ENCODE peak calls at places on chromosomes 3 and 15, in eight cellular contexts. E is activated naive CD4-positive, alpha-beta T cell treated with anti-CD3 and anti-CD28 coated beads, Interleukin-2, amount 50 U/mL, for 16 hours; I is nephron progenitor cell; B is activated CD8-positive, alpha-beta memory T cell treated with anti-CD3 and anti-CD28 coated beads for 24 hours; G is omental fat pad; U is NCI-H1092; S is kidney glomerular epithelial cell; N is cardiac septum. V is an unnamed sample.

GRCh38 chr3:66501483-66502266 is 853 bp upstream of the LRIG1 start:
- DNase-seq in N (no peak), U (no peak), S (no peak), E (no peak), B (no peak), G (no peak), I (no peak), V (no peak)

GRCh38 chr15:72319360-72319984 is 485 bp downstream of the CELF6 start:
- DNase-seq in I (peak), U (no peak), S (peak), B (peak), E (peak), N (peak), G (peak), V (peak)

GRCh38 chr3:99505646-99506269 is 132.6 kb upstream of the COL8A1 start:
- DNase-seq in S (no peak), N (no peak), E (no peak), U (no peak), I (no peak), B (no peak), G (no peak), V (no peak)

GRCh38 chr15:38254065-38254883 is 1.6 kb downstream of the SPRED1 start:
- DNase-seq in S (peak), N (no peak), B (no peak), E (no peak), U (no peak), I (peak), G (no peak), V (no peak)

GRCh38 chr3:59749291-59749690 is 699.5 kb upstream of the CFAP20DC start:
- DNase-seq in B (no peak), S (no peak), N (no peak), G (no peak), U (no peak), E (no peak), I (no peak), V (no peak)

GRCh38 chr3:102466001-102466400 is 31.2 kb downstream of the ZPLD1 start:
- DNase-seq in E (no peak), I (no peak), U (no peak), N (no peak), G (no peak), S (no peak), B (no peak), V (no peak)

GRCh38 chr15:96349034-96349932 is 18.8 kb downstream of the NR2F2 start:
- DNase-seq in S (no peak), E (no peak), U (no peak), I (no peak), B (no peak), G (no peak), N (no peak), V (no peak)

GRCh38 chr3:105473521-105474223 is 107.0 kb downstream of the ALCAM start:
- DNase-seq in B (no peak), S (peak), G (no peak), U (no peak), I (no peak), N (no peak), E (no peak), V (no peak)

GRCh38 chr3:30448946-30449686 is 157.3 kb upstream of the TGFBR2 start:
- DNase-seq in E (no peak), B (no peak), U (no peak), G (no peak), I (no peak), N (no peak), S (no peak), V (no peak)

GRCh38 chr15:92294759-92295158 is 98.9 kb upstream of the ST8SIA2 start:
- DNase-seq in E (no peak), B (no peak), S (no peak), G (no peak), U (no peak), N (no peak), I (no peak), V (no peak)

GRCh38 chr3:160152638-160153037 is 72.6 kb upstream of the C3orf80 start:
- DNase-seq in U (no peak), I (no peak), S (no peak), E (no peak), G (no peak), B (no peak), N (no peak), V (no peak)

GRCh38 chr15:27815035-27815434 is 284.1 kb downstream of the OCA2 start:
- DNase-seq in U (no peak), N (no peak), B (no peak), E (no peak), G (no peak), I (no peak), S (no peak), V (no peak)

GRCh38 chr3:58563386-58564035 is 13.7 kb downstream of the FAM107A start:
- DNase-seq in S (peak), E (no peak), G (no peak), B (no peak), I (no peak), N (peak), U (no peak), V (no peak)

GRCh38 chr15:60087561-60087960 is 83.5 kb downstream of the FOXB1 start:
- DNase-seq in S (no peak), N (no peak), G (no peak), I (no peak), E (no peak), U (no peak), B (no peak), V (no peak)

GRCh38 chr3:56801597-56802410 is at the start of gene ARHGEF3:
- DNase-seq in N (peak), E (peak), U (peak), B (peak), I (peak), G (peak), S (peak), V (peak)

GRCh38 chr3:45506084-45506483 is 88.5 kb upstream of the LIMD1 start:
- DNase-seq in E (no peak), N (no peak), S (no peak), U (no peak), G (no peak), B (no peak), I (no peak), V (no peak)

GRCh38 chr15:99092554-99093172 is 12.2 kb upstream of the SYNM start:
- DNase-seq in I (no peak), G (no peak), N (no peak), U (no peak), S (no peak), E (no peak), B (peak), V (no peak)

GRCh38 chr3:60104045-60104444 is 1054.2 kb upstream of the CFAP20DC start:
- DNase-seq in E (no peak), N (no peak), I (no peak), G (no peak), S (no peak), B (no peak), U (no peak), V (no peak)

GRCh38 chr3:106305882-106306445 is 437.2 kb upstream of the CBLB start:
- DNase-seq in N (no peak), I (no peak), E (no peak), B (no peak), S (no peak), G (no peak), U (no peak), V (no peak)

GRCh38 chr3:138227650-138228049 is 40.5 kb downstream of the ARMC8 start:
- DNase-seq in B (no peak), G (no peak), S (no peak), U (no peak), I (no peak), E (no peak), N (no peak), V (no peak)

GRCh38 chr3:71447803-71448202 is 135.7 kb downstream of the FOXP1 start:
- DNase-seq in I (no peak), U (no peak), G (no peak), B (peak), S (peak), N (no peak), E (no peak), V (no peak)

GRCh38 chr3:177106184-177106583 is 91.1 kb downstream of the TBL1XR1 start:
- DNase-seq in G (no peak), B (no peak), E (no peak), I (no peak), S (no peak), N (no peak), U (no peak), V (no peak)

GRCh38 chr15:25874379-25874778 is 11.3 kb upstream of the ATP10A start:
- DNase-seq in G (no peak), E (no peak), U (no peak), S (no peak), N (no peak), B (no peak), I (no peak), V (no peak)

GRCh38 chr3:68919000-68919399 is 13.3 kb downstream of the TAFA4 start:
- DNase-seq in I (peak), G (no peak), E (no peak), B (no peak), U (no peak), N (no peak), S (peak), V (no peak)

GRCh38 chr3:32502089-32502943 is at the start of gene CMTM6:
- DNase-seq in G (peak), S (peak), B (peak), E (peak), I (peak), U (peak), N (peak), V (peak)

GRCh38 chr3:168952551-168952950 is 711.0 kb downstream of the MECOM start:
- DNase-seq in N (no peak), B (no peak), S (peak), E (no peak), U (no peak), I (no peak), G (no peak), V (no peak)

V was measured in neural crest cell.